ENCODE peak calls at places on chromosomes 3 and 15, in five cellular contexts. Q is breast epithelium, T is mammary epithelial cell, V is AG04450, C is astrocyte of the cerebellum. X is an unnamed sample.

GRCh38 chr3:42702982-42703694 is 540 bp upstream of the HHATL start:
- DNase-seq in V (no peak), T (no peak), Q (peak; percentile 24), C (no peak), X (no peak)

GRCh38 chr15:33789141-33789540 is 179.2 kb upstream of the CHRM5 start:
- DNase-seq in Q (no peak), T (no peak), V (no peak), C (no peak), X (no peak)

GRCh38 chr15:63145426-63145825 is 11.9 kb downstream of the RPS27L start:
- DNase-seq in V (no peak), Q (no peak), T (no peak), C (no peak), X (no peak)

GRCh38 chr3:112653209-112653871 is 12.4 kb upstream of the CCDC80 start:
- DNase-seq in V (peak; percentile 92), C (peak; percentile 84), T (peak; percentile 90), Q (no peak), X (peak; percentile 98)

GRCh38 chr15:74207652-74208440 is 5.3 kb upstream of the STRA6 start:
- DNase-seq in C (no peak), Q (no peak), T (no peak), V (no peak), X (no peak)

GRCh38 chr3:101146946-101147345 is 153.7 kb upstream of the ABI3BP start:
- DNase-seq in V (no peak), Q (no peak), C (no peak), T (no peak), X (no peak)

GRCh38 chr3:100023150-100023549 is 91.2 kb downstream of the FILIP1L start:
- DNase-seq in C (peak; percentile 90), T (peak; percentile 43), V (no peak), Q (no peak), X (no peak)

GRCh38 chr3:45701167-45701867 is 12.1 kb downstream of the SACM1L start:
- DNase-seq in Q (no peak), C (peak; percentile 20), V (no peak), T (no peak), X (no peak)

GRCh38 chr3:73432021-73432722 is 192.6 kb downstream of the PDZRN3 start:
- DNase-seq in T (peak; percentile 28), V (no peak), C (peak; percentile 19), Q (no peak), X (no peak)

GRCh38 chr15:83898295-83898694 is 244.4 kb downstream of the ADAMTSL3 start:
- DNase-seq in V (no peak), T (no peak), Q (no peak), C (no peak), X (no peak)

GRCh38 chr15:62462268-62462667 is 297.2 kb upstream of the C2CD4B start:
- DNase-seq in V (no peak), Q (no peak), T (no peak), C (no peak), X (no peak)

GRCh38 chr3:86865506-86865905 is 125.4 kb downstream of the VGLL3 start:
- DNase-seq in T (no peak), V (no peak), Q (no peak), C (peak; percentile 20), X (peak; percentile 7)

GRCh38 chr3:54905230-54905888 is 22.5 kb downstream of the LRTM1 start:
- DNase-seq in Q (no peak), T (no peak), C (peak; percentile 53), V (no peak), X (no peak)

GRCh38 chr3:32556332-32556731 is 14.3 kb downstream of the DYNC1LI1 start:
- DNase-seq in Q (no peak), T (no peak), C (no peak), V (no peak), X (no peak)

GRCh38 chr15:68209735-68210408 is 4.7 kb upstream of the CALML4 start:
- DNase-seq in C (no peak), T (no peak), Q (peak; percentile 27), V (no peak), X (no peak)

GRCh38 chr3:7546219-7546618 is 685.3 kb downstream of the GRM7 start:
- DNase-seq in C (no peak), Q (no peak), T (peak; percentile 24), V (no peak), X (no peak)

GRCh38 chr15:38414351-38414750 is 39.6 kb upstream of the FAM98B start:
- DNase-seq in T (peak; percentile 53), Q (no peak), C (peak; percentile 67), V (peak; percentile 46), X (peak; percentile 12)

GRCh38 chr3:121431717-121432517 is 113.9 kb downstream of the POLQ start:
- DNase-seq in V (peak; percentile 3), C (peak; percentile 54), T (peak; percentile 9), Q (no peak), X (no peak)

GRCh38 chr3:129116482-129116946 is 5.1 kb downstream of the RAB43 start:
- DNase-seq in V (no peak), Q (no peak), T (no peak), C (no peak), X (no peak)
- H3K4me3 ChIP-seq in V (no peak overlapping the region), Q (no peak overlapping the region), T (no peak overlapping the region), C (no peak overlapping the region), X (no peak overlapping the region)

GRCh38 chr3:34394978-34395748 is 596.7 kb downstream of the PDCD6IP start:
- DNase-seq in C (no peak), V (no peak), T (no peak), Q (no peak), X (no peak)
- TF ChIP-seq CTCF in C (no peak), V (no peak), T (no peak), Q (no peak), X (no peak)

GRCh38 chr3:196141052-196141865 is 59.4 kb upstream of the TFRC start:
- DNase-seq in V (no peak), C (no peak), Q (no peak), T (no peak), X (no peak)

GRCh38 chr3:196141866-196142673 is 60.2 kb upstream of the TFRC start:
- DNase-seq in V (no peak), T (peak; percentile 67), Q (peak; percentile 55), C (no peak), X (no peak)

GRCh38 chr3:196144383-196145105 is 62.7 kb upstream of the TFRC start:
- DNase-seq in C (no peak), T (peak; percentile 64), V (peak; percentile 42), Q (no peak), X (peak; percentile 44)

GRCh38 chr3:196143708-196144382 is 62.0 kb upstream of the TFRC start:
- DNase-seq in Q (no peak), V (no peak), T (no peak), C (no peak), X (no peak)

DNA sequence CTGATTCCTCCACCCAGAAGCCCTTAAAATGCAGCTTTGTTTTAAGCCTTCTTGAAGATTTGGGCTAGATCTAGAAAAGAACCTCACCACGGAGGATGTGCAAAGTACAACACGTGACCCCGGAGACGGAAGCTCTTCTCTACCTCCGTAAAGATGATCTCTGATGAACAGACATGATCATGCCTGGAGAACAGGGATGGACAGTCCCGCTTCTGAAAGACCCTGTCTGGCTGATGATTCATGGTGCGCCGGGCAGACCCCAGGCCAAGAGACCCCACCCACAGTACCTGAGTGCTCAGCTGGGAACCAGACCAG is 60.7 kb upstream of the TFRC start:
- DNase-seq in T (no peak), C (no peak), Q (no peak), V (no peak), X (no peak)
- H3K4me3 ChIP-seq in T (peak overlapping the region; percentile 40), C (no peak overlapping the region), Q (peak overlapping the region; percentile 64), V (no peak overlapping the region), X (no peak overlapping the region)

GRCh38 chr3:190381356-190381940 is 6.5 kb upstream of the CLDN16 start:
- DNase-seq in Q (no peak), C (no peak), V (no peak), T (peak; percentile 49), X (no peak)

GRCh38 chr3:190382082-190382481 is 5.9 kb upstream of the CLDN16 start:
- DNase-seq in V (no peak), T (peak; percentile 98), Q (no peak), C (peak; percentile 50), X (peak; percentile 42)

GRCh38 chr3:190378240-190378891 is 9.6 kb upstream of the CLDN16 start:
- DNase-seq in V (peak; percentile 69), C (peak; percentile 82), T (peak; percentile 99), Q (no peak), X (peak; percentile 51)

GRCh38 chr3:190384241-190384863 is 3.6 kb upstream of the CLDN16 start:
- DNase-seq in T (peak; percentile 90), V (no peak), C (peak; percentile 35), Q (no peak), X (no peak)

GRCh38 chr3:190380184-190380583 is 7.8 kb upstream of the CLDN16 start:
- DNase-seq in C (no peak), Q (no peak), T (no peak), V (no peak), X (no peak)
- TF ChIP-seq CTCF in C (no peak), Q (no peak), T (no peak), V (no peak), X (no peak)

GRCh38 chr15:37094542-37095196 is 5.7 kb downstream of the MEIS2 start:
- DNase-seq in C (no peak), V (no peak), T (no peak), Q (no peak), X (no peak)

GRCh38 chr15:37098468-37099320 is 1.7 kb downstream of the MEIS2 start:
- DNase-seq in T (peak; percentile 47), Q (no peak), C (no peak), V (no peak), X (no peak)

GRCh38 chr15:37096878-37097568 is 3.3 kb downstream of the MEIS2 start:
- DNase-seq in Q (no peak), V (no peak), C (no peak), T (no peak), X (no peak)

GRCh38 chr15:37095197-37095992 is 5.0 kb downstream of the MEIS2 start:
- DNase-seq in C (no peak), Q (no peak), T (no peak), V (no peak), X (no peak)

DNA sequence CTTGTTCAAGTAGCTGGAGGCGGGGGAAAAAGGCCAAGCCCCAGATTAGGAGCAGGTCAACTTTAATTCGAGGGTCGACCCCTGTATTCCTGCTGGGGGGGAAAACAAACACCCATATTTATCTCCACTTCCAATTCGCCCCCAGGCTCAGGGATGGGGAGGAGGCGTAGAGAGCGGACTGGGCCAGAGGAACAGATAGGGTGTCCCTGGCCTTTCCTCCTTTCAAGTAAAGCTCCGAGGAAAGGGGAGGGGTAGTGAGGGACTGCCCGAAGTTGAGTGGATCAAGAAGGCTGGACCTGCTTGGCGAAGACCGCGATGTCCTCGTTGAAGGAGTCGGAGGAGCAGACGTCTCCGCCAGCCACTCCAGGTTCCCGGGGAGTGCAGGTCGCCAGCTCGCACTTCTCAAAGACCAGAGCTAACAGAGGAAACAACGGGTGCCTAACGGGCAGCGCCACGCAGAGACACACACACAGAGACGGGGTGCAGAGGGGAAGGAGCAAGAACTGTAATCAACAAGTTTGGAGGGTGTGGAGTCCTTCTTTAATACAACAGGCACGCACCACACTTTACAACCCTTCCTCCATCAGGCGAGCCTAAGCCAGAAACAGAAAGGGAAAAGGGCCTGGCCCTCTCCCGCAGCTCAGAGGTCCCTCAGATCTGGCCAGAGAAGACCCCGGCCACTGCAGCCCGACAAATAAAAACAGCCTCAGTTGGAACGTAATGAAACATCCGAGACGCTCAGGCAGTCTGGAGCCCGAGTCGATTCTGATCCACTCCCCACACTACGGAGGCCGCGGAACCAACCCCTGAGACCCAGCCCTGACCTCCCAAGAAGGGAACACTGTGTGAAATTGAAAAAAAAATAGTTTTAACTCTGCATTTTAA is 4.1 kb downstream of the MEIS2 start:
- DNase-seq in T (no peak), V (no peak), Q (no peak), C (no peak), X (no peak)
- H3K4me3 ChIP-seq in T (no peak overlapping the region), V (peak overlapping the region; percentile 95), Q (peak overlapping the region; percentile 76), C (peak overlapping the region; percentile 88), X (peak overlapping the region; percentile 93)